ENCODE peak calls at places on chromosomes 13 and 19, in seven cellular contexts. N is psoas muscle, V is NCI-H1092 treated with DMSO at 0.1 percent for 48 hours, L is SW480, X is HEK293T, S is brain microvascular endothelial cell, G is HT-29. H is an unnamed sample.

GRCh38 chr19:18286973-18287635 is 5.7 kb upstream of the JUND start:
- DNase-seq in N (no peak), V (no peak), L (no peak), X (no peak), S (no peak), G (no peak), H (no peak)

GRCh38 chr19:50801107-50801506 is 10.9 kb downstream of the ACP4 start:
- DNase-seq in N (no peak), V (no peak), L (no peak), X (no peak), S (no peak), G (no peak), H (no peak)

GRCh38 chr13:26253787-26254582 is at the start of gene CDK8:
- DNase-seq in N (peak), V (peak), L (peak), X (peak), S (peak), G (peak), H (peak)

GRCh38 chr13:98141938-98142426 is 912 bp upstream of the FARP1 start:
- DNase-seq in N (peak), V (peak), L (peak), X (no peak), S (no peak), G (peak), H (peak)

GRCh38 chr19:17292301-17293074 is 10.7 kb downstream of the ABHD8 start:
- DNase-seq in N (peak), V (no peak), L (peak), X (peak), S (peak), G (peak), H (peak)

GRCh38 chr13:110396913-110397379 is 89.9 kb downstream of the COL4A2 start:
- DNase-seq in N (peak), V (no peak), L (no peak), X (no peak), S (peak), G (no peak), H (peak)

GRCh38 chr19:34556500-34556899 is 74.9 kb downstream of the WTIP start:
- DNase-seq in N (no peak), V (peak), L (peak), X (peak), S (peak), G (peak), H (no peak)

GRCh38 chr13:98978280-98978679 is 416 bp upstream of the DOCK9 start:
- DNase-seq in N (no peak), V (no peak), L (peak), X (no peak), S (peak), G (peak), H (no peak)

GRCh38 chr19:958967-959685 is 25.0 kb upstream of the WDR18 start:
- DNase-seq in N (no peak), V (no peak), L (peak), X (no peak), S (peak), G (peak), H (no peak)

GRCh38 chr19:5048727-5049553 is 80.0 kb downstream of the KDM4B start:
- DNase-seq in N (no peak), V (no peak), L (peak), X (no peak), S (peak), G (no peak), H (peak)

GRCh38 chr19:46678110-46678732 is 17.2 kb upstream of the DACT3 start:
- DNase-seq in N (peak), V (no peak), L (no peak), X (peak), S (no peak), G (peak), H (no peak)

GRCh38 chr19:41501854-41502253 is 58.9 kb downstream of the ERICH4 start:
- DNase-seq in N (no peak), V (no peak), L (peak), X (no peak), S (no peak), G (no peak), H (no peak)

GRCh38 chr19:34336781-34337271 is 28.2 kb upstream of the GPI start:
- DNase-seq in N (no peak), V (no peak), L (peak), X (peak), S (no peak), G (peak), H (no peak)

GRCh38 chr19:43438291-43439162 is 23.8 kb downstream of the TEX101 start:
- DNase-seq in N (no peak), V (no peak), L (peak), X (no peak), S (no peak), G (peak), H (no peak)

GRCh38 chr13:83677985-83678384 is 204.3 kb downstream of the SLITRK1 start:
- DNase-seq in N (no peak), V (no peak), L (no peak), X (no peak), S (no peak), G (no peak), H (no peak)

GRCh38 chr19:10320602-10321416 is 5.0 kb upstream of the FDX2 start:
- DNase-seq in N (no peak), V (no peak), L (no peak), X (no peak), S (no peak), G (no peak), H (no peak)

GRCh38 chr19:18419195-18419698 is at the start of gene SSBP4:
- DNase-seq in N (peak), V (peak), L (peak), X (peak), S (peak), G (peak), H (peak)

GRCh38 chr19:38424272-38424671 is 1.7 kb downstream of the RASGRP4 start:
- DNase-seq in N (no peak), V (no peak), L (no peak), X (no peak), S (no peak), G (no peak), H (no peak)

H was measured in aorta.